ENCODE peak calls at places on chromosome 12, in ten cellular contexts. P is progenitor cell of endocrine pancreas; U is CD4-positive, alpha-beta T cell; B is A549; O is breast epithelium; F is suprapubic skin; Y is B cell; M is fibroblast of lung; R is heart left ventricle; I is AG04450. Z is an unnamed sample.

GRCh38 chr12:18651525-18651924 is 86.3 kb downstream of the PLCZ1 start:
- DNase-seq in U (no peak), B (no peak), R (no peak), Y (no peak), P (no peak), I (no peak), F (no peak), O (no peak), M (no peak), Z (no peak)

GRCh38 chr12:107027304-107028053 is 40.5 kb upstream of the MTERF2 start:
- DNase-seq in I (peak), B (peak), F (no peak), Y (no peak), M (peak), O (no peak), U (no peak), P (no peak), R (no peak), Z (no peak)

GRCh38 chr12:101969-102878 is 35.7 kb downstream of the IQSEC3 start:
- DNase-seq in O (no peak), P (no peak), R (no peak), I (no peak), Y (no peak), B (peak), F (no peak), U (no peak), M (no peak), Z (no peak)

GRCh38 chr12:101280006-101280505 is at the start of gene UTP20:
- DNase-seq in B (peak), Y (peak), U (peak), F (peak), R (peak), P (peak), O (peak), M (peak), I (peak), Z (peak)

GRCh38 chr12:124686885-124687694 is 119.7 kb upstream of the NCOR2 start:
- DNase-seq in I (no peak), O (no peak), R (no peak), M (no peak), Y (no peak), B (no peak), U (no peak), P (no peak), F (no peak), Z (no peak)

GRCh38 chr12:28097221-28097620 is 93.0 kb upstream of the CCDC91 start:
- DNase-seq in R (no peak), B (no peak), U (no peak), O (no peak), F (no peak), Y (no peak), I (no peak), P (no peak), M (no peak), Z (no peak)

GRCh38 chr12:103850429-103850828 is 9.4 kb upstream of the NT5DC3 start:
- DNase-seq in M (no peak), B (no peak), F (no peak), R (no peak), O (no peak), P (no peak), Y (no peak), U (no peak), I (no peak), Z (no peak)

GRCh38 chr12:2547273-2548044 is 247.3 kb upstream of the FKBP4 start:
- DNase-seq in Y (no peak), I (no peak), O (no peak), B (no peak), R (no peak), P (no peak), F (no peak), M (no peak), U (no peak), Z (no peak)

GRCh38 chr12:119589087-119589486 is 4.5 kb upstream of the TMEM233 start:
- DNase-seq in O (no peak), P (no peak), U (no peak), I (no peak), F (no peak), R (no peak), M (peak), B (no peak), Y (no peak), Z (no peak)

GRCh38 chr12:59844775-59845174 is 248.9 kb downstream of the SLC16A7 start:
- DNase-seq in R (no peak), I (no peak), F (no peak), P (no peak), O (no peak), B (no peak), M (no peak), Y (no peak), U (no peak), Z (no peak)

GRCh38 chr12:131065801-131066200 is 112.1 kb downstream of the ADGRD1 start:
- DNase-seq in P (no peak), Y (no peak), R (no peak), B (no peak), I (no peak), F (no peak), U (no peak), M (no peak), O (no peak), Z (no peak)

GRCh38 chr12:110647669-110648068 is 33.7 kb downstream of the TCTN1 start:
- DNase-seq in Y (peak), I (no peak), P (no peak), R (no peak), M (no peak), F (no peak), B (no peak), O (no peak), U (peak), Z (no peak)

GRCh38 chr12:127649951-127650350 is 617.0 kb upstream of the TMEM132C start:
- DNase-seq in M (no peak), Y (no peak), O (no peak), U (no peak), R (no peak), P (no peak), B (no peak), F (no peak), I (no peak), Z (no peak)

GRCh38 chr12:105264771-105265170 is 28.8 kb upstream of the APPL2 start:
- DNase-seq in O (no peak), I (no peak), B (no peak), R (no peak), M (no peak), Y (no peak), P (no peak), U (no peak), F (no peak), Z (no peak)

GRCh38 chr12:106954462-106955376 is 988 bp upstream of the TMEM263 start:
- DNase-seq in R (peak), O (no peak), M (peak), I (no peak), Y (no peak), P (peak), F (no peak), U (peak), B (no peak), Z (no peak)

GRCh38 chr12:79125358-79125757 is 260.8 kb downstream of the SYT1 start:
- DNase-seq in P (no peak), F (no peak), R (no peak), M (no peak), I (no peak), Y (no peak), O (no peak), B (no peak), U (no peak), Z (no peak)

GRCh38 chr12:114976959-114977358 is 293.0 kb upstream of the TBX3 start:
- DNase-seq in B (peak), I (peak), M (peak), O (no peak), R (no peak), F (no peak), P (no peak), Y (no peak), U (no peak), Z (no peak)

GRCh38 chr12:78853231-78853630 is 11.3 kb upstream of the SYT1 start:
- DNase-seq in P (no peak), F (no peak), Y (no peak), U (no peak), I (no peak), O (no peak), B (no peak), R (no peak), M (no peak), Z (no peak)

GRCh38 chr12:125015680-125016310 is 22.4 kb downstream of the BRI3BP start:
- DNase-seq in B (no peak), R (no peak), M (no peak), U (no peak), F (no peak), O (no peak), I (no peak), P (no peak), Y (no peak), Z (no peak)

GRCh38 chr12:82426081-82426480 is 67.8 kb downstream of the METTL25 start:
- DNase-seq in P (no peak), Y (no peak), F (no peak), O (no peak), B (no peak), M (no peak), I (no peak), U (no peak), R (no peak), Z (no peak)

GRCh38 chr12:69502342-69503081 is 32.3 kb downstream of the FRS2 start:
- DNase-seq in P (no peak), O (no peak), B (peak), F (no peak), I (no peak), M (no peak), R (no peak), Y (no peak), U (no peak), Z (no peak)

GRCh38 chr12:64780531-64781373 is 21.5 kb upstream of the GNS start:
- DNase-seq in M (no peak), R (peak), U (no peak), Y (peak), F (no peak), O (no peak), B (peak), P (peak), I (no peak), Z (peak)

GRCh38 chr12:105279460-105280056 is 43.6 kb upstream of the APPL2 start:
- DNase-seq in U (peak), F (no peak), M (peak), P (no peak), B (peak), I (no peak), R (peak), O (no peak), Y (no peak), Z (peak)

GRCh38 chr12:49777800-49778748 is 36.7 kb downstream of the TMBIM6 start:
- DNase-seq in R (peak), O (peak), B (peak), P (peak), U (peak), M (peak), I (no peak), Y (peak), F (no peak), Z (peak)

GRCh38 chr12:49777341-49777740 is 36.0 kb downstream of the TMBIM6 start:
- DNase-seq in M (no peak), F (no peak), R (no peak), I (no peak), O (no peak), P (no peak), U (no peak), B (no peak), Y (no peak), Z (no peak)

GRCh38 chr12:49776858-49777257 is 35.5 kb downstream of the TMBIM6 start:
- DNase-seq in P (no peak), Y (no peak), O (no peak), F (no peak), I (no peak), R (no peak), U (no peak), B (no peak), M (no peak), Z (no peak)

GRCh38 chr12:49776413-49776812 is 35.1 kb downstream of the TMBIM6 start:
- DNase-seq in F (no peak), R (peak), P (no peak), M (peak), B (peak), U (peak), Y (peak), I (peak), O (peak), Z (peak)
- TF ChIP-seq CTCF in F (peak), R (peak), P (peak), M (peak), B (peak), U (peak), Y (peak), I (peak), O (peak), Z (peak)

DNA sequence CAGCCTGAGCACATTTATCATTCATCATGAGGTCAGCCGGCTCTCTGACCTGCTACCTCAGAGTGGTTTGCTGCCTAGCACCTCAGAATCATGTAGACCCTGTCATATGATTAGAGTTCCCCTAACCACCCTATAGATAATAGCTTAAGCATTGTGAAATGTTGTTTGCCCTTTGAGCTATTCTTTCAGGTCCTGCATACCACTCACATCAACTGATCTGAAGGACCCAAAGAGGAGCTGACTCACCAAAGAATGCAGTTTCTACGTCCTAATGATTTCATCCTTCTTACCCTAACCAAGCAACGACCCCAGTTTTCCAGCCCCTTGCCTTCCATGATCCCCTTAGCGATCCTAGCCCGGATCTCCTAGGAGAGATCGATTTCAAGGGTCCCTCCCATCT is 527.9 kb downstream of the SOX5 start:
- DNase-seq in F (no peak), P (no peak), O (no peak), Y (no peak), R (no peak), U (no peak), M (no peak), I (no peak), B (no peak), Z (no peak)
- TF ChIP-seq CTCF in F (no peak), P (no peak), O (no peak), Y (no peak), R (no peak), U (no peak), M (no peak), I (no peak), B (no peak), Z (no peak)

DNA sequence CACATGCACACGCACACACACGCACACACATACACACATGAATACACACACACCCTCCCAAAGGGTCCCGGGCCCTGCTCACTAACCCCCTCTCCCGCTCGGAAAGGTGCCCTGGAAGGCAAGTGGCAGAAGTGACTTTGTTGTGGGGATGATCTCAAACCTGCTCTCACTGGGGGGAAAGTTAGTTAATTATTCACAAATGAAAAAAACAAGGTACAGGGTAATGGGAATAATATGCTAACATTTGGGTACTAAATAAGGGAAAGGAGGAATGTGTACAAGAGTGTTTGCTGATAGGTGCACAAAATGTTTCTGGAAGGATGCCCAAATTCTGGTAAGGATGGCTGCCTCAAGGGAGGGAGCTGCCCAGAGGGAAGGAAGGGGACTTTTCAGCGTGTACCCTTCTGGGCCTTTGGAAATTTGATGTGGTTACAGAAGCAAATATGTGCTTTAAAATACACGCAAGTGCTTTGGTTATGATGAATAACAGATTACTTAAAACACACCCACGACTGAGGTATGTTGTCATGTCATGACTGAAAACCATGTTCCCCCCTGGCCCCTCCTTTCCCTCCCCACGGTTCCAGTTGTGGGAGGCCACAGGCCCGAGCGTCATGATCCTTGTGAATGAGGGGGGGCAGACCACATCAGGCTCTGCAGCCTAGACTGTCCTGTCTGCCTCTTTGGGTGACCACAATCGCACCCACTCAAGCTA is 43.3 kb upstream of the PLEKHG6 start:
- DNase-seq in I (no peak), B (no peak), P (no peak), O (no peak), F (no peak), R (no peak), U (no peak), Y (no peak), M (peak), Z (no peak)
- TF ChIP-seq CTCF in I (no peak), B (no peak), P (no peak), O (no peak), F (no peak), R (no peak), U (no peak), Y (no peak), M (no peak), Z (no peak)

DNA sequence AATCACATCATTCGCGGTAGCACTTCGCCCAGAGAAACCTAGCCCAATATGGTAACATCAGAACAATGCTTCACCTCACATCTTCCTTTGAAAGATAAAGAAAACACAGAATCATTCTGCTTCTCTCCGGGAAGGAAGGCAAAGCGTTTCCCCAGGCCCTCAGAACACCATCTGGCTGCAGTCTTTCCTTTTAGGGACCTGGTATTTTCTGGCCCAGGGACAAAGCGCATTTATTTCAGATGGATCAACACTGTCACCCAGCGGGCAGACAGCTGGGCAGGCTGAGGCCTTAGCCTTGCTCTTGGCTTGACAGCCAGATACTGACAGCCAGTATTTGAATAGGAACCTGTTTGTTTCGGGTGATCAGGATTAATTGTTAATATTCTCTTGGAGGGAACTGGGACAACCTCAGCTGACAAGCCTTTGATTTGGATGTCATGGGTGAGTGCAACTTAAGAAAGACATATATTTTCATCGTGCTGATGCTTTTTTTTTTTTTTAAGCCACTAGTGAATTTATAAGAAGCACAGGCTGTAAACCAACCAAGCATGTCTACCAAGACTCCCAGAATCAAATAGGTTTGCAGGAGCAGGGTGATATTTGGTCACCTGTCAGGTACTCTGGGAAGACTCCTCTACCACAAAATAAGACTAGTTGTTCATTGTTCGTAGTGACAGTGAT is 118.9 kb downstream of the VEZT start:
- DNase-seq in I (peak), U (no peak), O (peak), Y (no peak), M (peak), R (peak), P (peak), B (peak), F (peak), Z (peak)
- TF ChIP-seq CTCF in I (peak), U (no peak), O (no peak), Y (no peak), M (peak), R (peak), P (peak), B (peak), F (peak), Z (no peak)

DNA sequence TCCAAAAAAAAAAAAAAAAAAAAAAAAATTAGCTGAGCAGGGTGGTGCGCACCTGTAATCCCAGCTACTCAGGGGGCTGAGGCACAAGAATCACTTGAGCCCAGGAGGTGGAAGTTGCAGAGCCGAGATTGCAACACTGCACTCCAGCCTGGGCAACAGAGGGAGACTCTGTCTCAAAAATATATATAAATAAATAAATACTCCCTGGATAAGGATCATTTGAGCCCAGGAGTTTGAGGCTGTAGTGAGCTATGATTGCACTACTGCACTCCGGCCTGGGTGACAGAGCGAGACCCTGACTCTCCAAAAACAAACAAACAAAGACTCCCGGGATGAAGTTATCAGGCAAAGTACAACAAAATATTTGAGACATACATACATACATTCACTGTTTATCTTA is 3.3 kb upstream of the NAA25 start:
- DNase-seq in U (no peak), Y (no peak), B (peak), I (no peak), F (no peak), R (no peak), O (no peak), M (no peak), P (no peak), Z (no peak)
- TF ChIP-seq CTCF in U (no peak), Y (no peak), B (peak), I (no peak), F (no peak), R (no peak), O (no peak), M (no peak), P (no peak), Z (no peak)

GRCh38 chr12:117603316-117604113 is 242.1 kb upstream of the NOS1 start:
- DNase-seq in U (no peak), P (no peak), I (no peak), O (no peak), Y (no peak), M (no peak), F (no peak), B (no peak), R (no peak), Z (no peak)
- TF ChIP-seq CTCF in U (no peak), P (no peak), I (no peak), O (no peak), Y (no peak), M (no peak), F (no peak), B (no peak), R (no peak), Z (no peak)

DNA sequence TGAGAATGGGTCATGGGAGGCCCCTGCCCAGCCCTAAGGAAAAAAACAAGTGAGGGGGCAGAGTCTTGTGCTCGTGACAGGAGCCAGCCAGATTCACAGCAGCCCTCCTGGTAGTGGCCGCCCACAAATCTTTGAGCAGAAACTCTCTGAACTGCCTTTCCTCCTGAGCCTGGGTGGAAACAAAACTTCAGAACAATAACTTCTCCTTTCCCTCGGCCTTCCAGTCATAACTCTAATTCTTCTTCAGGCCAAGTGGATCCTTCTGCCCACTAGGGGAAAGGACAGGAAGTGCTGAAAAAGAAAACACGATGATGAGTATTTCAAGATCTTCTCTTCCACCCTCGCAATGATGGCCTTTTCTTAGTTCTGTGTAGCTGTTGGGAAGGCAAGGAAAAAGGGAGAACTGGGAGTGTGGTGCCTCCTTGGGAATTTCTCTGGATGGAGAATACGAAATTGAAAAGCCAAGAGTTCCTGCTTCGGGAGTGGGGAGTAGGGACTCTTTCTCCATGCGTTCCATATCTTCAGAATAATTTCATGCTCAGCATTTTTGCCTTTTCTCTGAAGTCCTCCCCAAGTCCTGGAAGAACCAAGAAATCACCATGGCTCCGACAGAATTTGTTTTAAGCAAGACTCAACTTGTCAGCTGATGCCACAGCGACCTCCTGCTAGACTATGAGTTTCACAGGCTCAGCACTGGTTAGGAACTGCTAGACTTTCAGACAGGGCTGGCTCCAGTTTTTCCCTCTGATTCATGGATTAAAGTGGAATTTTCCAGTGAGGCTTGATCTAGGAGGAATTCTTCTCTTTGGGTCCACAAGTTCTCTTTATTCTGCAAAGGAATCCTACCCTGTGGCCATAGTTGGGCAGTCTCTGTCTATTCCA is 188.9 kb downstream of the CAND1 start:
- DNase-seq in B (peak), P (no peak), Y (no peak), O (no peak), I (no peak), F (no peak), R (peak), U (no peak), M (no peak), Z (no peak)
- TF ChIP-seq CTCF in B (no peak), P (peak), Y (no peak), O (no peak), I (peak), F (peak), R (no peak), U (peak), M (peak), Z (peak)

GRCh38 chr12:16685107-16685506 is 79.1 kb upstream of the LMO3 start:
- DNase-seq in I (no peak), B (no peak), R (no peak), O (no peak), M (peak), P (no peak), F (no peak), U (no peak), Y (no peak), Z (no peak)
- TF ChIP-seq CTCF in I (peak), B (no peak), R (no peak), O (no peak), M (no peak), P (peak), F (no peak), U (no peak), Y (no peak), Z (no peak)